ENCODE peak calls at places on chromosomes 13 and 19, in ten cellular contexts. H is thoracic aorta, V is GM23248, N is mesenchymal stem cell, T is lower leg skin, F is NCI-H2081, U is NCI-H1694, Y is sigmoid colon, K is endothelial cell, I is hippocampal formation. P is an unnamed sample.

GRCh38 chr13:42907745-42908144 is 84.3 kb downstream of the EPSTI1 start:
- DNase-seq in H (no peak), V (no peak), N (no peak), T (no peak), F (no peak), U (no peak), Y (no peak), K (no peak), I (no peak), P (no peak)

GRCh38 chr13:29595380-29596063 is at the start of gene SLC7A1:
- DNase-seq in H (peak), V (peak), N (peak), T (peak), F (peak), U (peak), Y (peak), K (peak), I (peak), P (peak)

GRCh38 chr13:46720189-46720588 is 76.8 kb downstream of the ESD start:
- DNase-seq in H (no peak), V (no peak), N (no peak), T (no peak), F (no peak), U (no peak), Y (no peak), K (no peak), I (no peak), P (no peak)

GRCh38 chr19:4369109-4369887 is 25.9 kb downstream of the MPND start:
- DNase-seq in H (no peak), V (peak), N (no peak), T (no peak), F (no peak), U (no peak), Y (no peak), K (no peak), I (no peak), P (peak)

GRCh38 chr19:1992759-1993260 is 22.7 kb downstream of the BTBD2 start:
- DNase-seq in H (no peak), V (peak), N (no peak), T (no peak), F (peak), U (no peak), Y (peak), K (no peak), I (no peak), P (no peak)

GRCh38 chr19:3136684-3137055 is 837 bp downstream of the GNA15 start:
- DNase-seq in H (no peak), V (no peak), N (no peak), T (no peak), F (no peak), U (no peak), Y (no peak), K (no peak), I (no peak), P (no peak)

GRCh38 chr13:76289558-76289957 is 596.6 kb downstream of the KCTD12 start:
- DNase-seq in H (no peak), V (no peak), N (no peak), T (no peak), F (no peak), U (peak), Y (no peak), K (no peak), I (no peak), P (no peak)

GRCh38 chr13:65461590-65461989 is 1768.5 kb downstream of the PCDH9 start:
- DNase-seq in H (no peak), V (no peak), N (peak), T (no peak), F (no peak), U (no peak), Y (no peak), K (no peak), I (no peak), P (no peak)

GRCh38 chr19:46351241-46352041 is 4.6 kb downstream of the PPP5C start:
- DNase-seq in H (peak), V (peak), N (peak), T (no peak), F (no peak), U (no peak), Y (peak), K (no peak), I (no peak), P (no peak)

GRCh38 chr13:21517576-21517975 is 58.5 kb upstream of the ZDHHC20 start:
- DNase-seq in H (no peak), V (no peak), N (no peak), T (no peak), F (no peak), U (no peak), Y (no peak), K (no peak), I (no peak), P (no peak)

GRCh38 chr19:57560049-57560491 is 407 bp upstream of the ZNF550 start:
- DNase-seq in H (no peak), V (peak), N (no peak), T (no peak), F (no peak), U (no peak), Y (no peak), K (no peak), I (no peak), P (no peak)

GRCh38 chr13:38418286-38418685 is 68.6 kb downstream of the UFM1 start:
- DNase-seq in H (no peak), V (peak), N (no peak), T (no peak), F (no peak), U (no peak), Y (no peak), K (no peak), I (no peak), P (no peak)